ENCODE peak calls at places on chromosomes 2 and 18, in four cellular contexts. X, G, A and M are unnamed samples.

GRCh38 chr2:121285077-121285449 is at the start of gene TFCP2L1:
- DNase-seq in X (no peak), G (peak; percentile 30), A (no peak), M (no peak)

GRCh38 chr18:44824884-44825283 is 144.2 kb downstream of the SETBP1 start:
- DNase-seq in X (no peak), G (no peak), A (no peak), M (no peak)

GRCh38 chr2:207135801-207136457 is 29.8 kb downstream of the KLF7 start:
- DNase-seq in X (no peak), G (no peak), A (no peak), M (no peak)

GRCh38 chr2:121161272-121161671 is 123.7 kb downstream of the TFCP2L1 start:
- DNase-seq in X (no peak), G (no peak), A (no peak), M (no peak)

GRCh38 chr2:239534581-239535412 is 134.0 kb upstream of the HDAC4 start:
- DNase-seq in X (no peak), G (no peak), A (no peak), M (no peak)

GRCh38 chr2:121529439-121530209 is 1.1 kb upstream of the RNU4ATAC start:
- DNase-seq in X (no peak), G (peak; percentile 65), A (peak; percentile 30), M (peak; percentile 61)

GRCh38 chr2:107062599-107063196 is 176.7 kb upstream of the ST6GAL2 start:
- DNase-seq in X (no peak), G (no peak), A (no peak), M (no peak)

GRCh38 chr18:46338213-46338612 is 234.0 kb downstream of the HAUS1 start:
- DNase-seq in X (no peak), G (no peak), A (no peak), M (peak; percentile 23)

GRCh38 chr2:114231921-114232320 is 210.5 kb upstream of the DPP10 start:
- DNase-seq in X (no peak), G (no peak), A (no peak), M (no peak)

GRCh38 chr2:198314559-198315153 is 510.3 kb downstream of the PLCL1 start:
- DNase-seq in X (peak; percentile 55), G (no peak), A (no peak), M (no peak)

GRCh38 chr2:239298126-239298804 is 102.6 kb downstream of the HDAC4 start:
- DNase-seq in X (no peak), G (no peak), A (no peak), M (no peak)

GRCh38 chr2:111667542-111668273 is 216.3 kb downstream of the ANAPC1 start:
- DNase-seq in X (no peak), G (peak; percentile 25), A (no peak), M (no peak)

GRCh38 chr2:38602136-38602731 is 494 bp downstream of the HNRNPLL start:
- DNase-seq in X (no peak), G (peak; percentile 57), A (no peak), M (no peak)

GRCh38 chr2:54638103-54638502 is 85.4 kb upstream of the EML6 start:
- DNase-seq in X (peak; percentile 57), G (no peak), A (no peak), M (no peak)

GRCh38 chr2:44392338-44392943 is 30.7 kb downstream of the CAMKMT start:
- DNase-seq in X (peak; percentile 45), G (peak; percentile 50), A (peak; percentile 22), M (peak; percentile 59)

GRCh38 chr2:10448646-10449480 is 736 bp upstream of the ODC1 start:
- DNase-seq in X (peak; percentile 98), G (peak; percentile 92), A (no peak), M (peak; percentile 87)

GRCh38 chr2:231928901-231929725 is 2.9 kb upstream of the NPPC start:
- DNase-seq in X (no peak), G (no peak), A (no peak), M (no peak)

GRCh38 chr2:20469595-20469994 is 22.7 kb downstream of the RHOB start:
- DNase-seq in X (no peak), G (no peak), A (no peak), M (no peak)

GRCh38 chr2:42048318-42049251 is 764 bp downstream of the PKDCC start:
- DNase-seq in X (no peak), G (peak; percentile 39), A (no peak), M (no peak)

GRCh38 chr2:174788291-174788929 is 24.1 kb upstream of the CHRNA1 start:
- DNase-seq in X (no peak), G (no peak), A (no peak), M (no peak)

GRCh38 chr18:79248495-79249078 is 147.1 kb upstream of the NFATC1 start:
- DNase-seq in X (no peak), G (no peak), A (no peak), M (no peak)

GRCh38 chr2:238338710-238339394 is 18.5 kb downstream of the TRAF3IP1 start:
- DNase-seq in X (no peak), G (no peak), A (no peak), M (no peak)

GRCh38 chr2:20182241-20182931 is 42.5 kb downstream of the SDC1 start:
- DNase-seq in X (no peak), G (no peak), A (no peak), M (no peak)

GRCh38 chr18:51235011-51235789 is 37.7 kb upstream of the MEX3C start:
- DNase-seq in X (peak; percentile 35), G (no peak), A (no peak), M (no peak)

GRCh38 chr18:49400398-49401072 is 59.9 kb downstream of the DYM start:
- DNase-seq in X (no peak), G (no peak), A (no peak), M (no peak)

GRCh38 chr2:37566517-37566961 is 104.9 kb downstream of the CDC42EP3 start:
- DNase-seq in X (no peak), G (no peak), A (no peak), M (no peak)

GRCh38 chr2:185012643-185013042 is 414.3 kb downstream of the ZNF804A start:
- DNase-seq in X (no peak), G (no peak), A (no peak), M (no peak)

DNA sequence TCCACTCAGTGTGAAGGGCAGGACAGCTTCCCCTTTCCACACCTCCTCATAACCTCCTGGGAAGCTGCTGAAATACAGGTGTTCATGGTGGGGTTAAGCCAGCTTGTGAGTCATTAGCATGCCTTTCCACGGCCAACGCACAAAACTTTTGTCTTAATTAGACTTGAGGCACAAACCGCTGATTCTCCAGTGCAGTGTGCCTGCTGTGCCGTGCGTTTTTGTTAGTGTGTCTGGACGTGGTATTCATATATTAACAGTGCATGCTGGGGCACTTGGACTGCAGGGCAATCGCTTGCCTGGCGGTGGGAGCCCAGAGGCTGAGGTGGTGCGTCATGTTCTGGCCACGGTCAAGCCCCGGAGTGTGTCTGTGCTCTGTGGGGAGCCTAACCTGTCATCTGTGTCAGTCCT is 156.2 kb downstream of the SH3RF3 start:
- DNase-seq in X (no peak), G (no peak), A (no peak), M (no peak)
- TF ChIP-seq CTCF in X (no peak), G (no peak), A (no peak), M (no peak)

GRCh38 chr18:39795350-39795749 is 2159.7 kb upstream of the PIK3C3 start:
- DNase-seq in X (no peak), G (no peak), A (no peak), M (no peak)
- TF ChIP-seq CTCF in X (no peak), G (no peak), A (no peak), M (no peak)

GRCh38 chr2:219736196-219736595 is 108.8 kb downstream of the SLC4A3 start:
- DNase-seq in X (peak; percentile 35), G (peak; percentile 47), A (no peak), M (peak; percentile 63)

GRCh38 chr2:219739866-219740440 is 112.5 kb downstream of the SLC4A3 start:
- DNase-seq in X (no peak), G (no peak), A (no peak), M (no peak)

GRCh38 chr2:219733746-219734145 is 106.3 kb downstream of the SLC4A3 start:
- DNase-seq in X (no peak), G (no peak), A (no peak), M (no peak)

GRCh38 chr2:219739061-219739460 is 111.6 kb downstream of the SLC4A3 start:
- DNase-seq in X (no peak), G (no peak), A (no peak), M (no peak)

DNA sequence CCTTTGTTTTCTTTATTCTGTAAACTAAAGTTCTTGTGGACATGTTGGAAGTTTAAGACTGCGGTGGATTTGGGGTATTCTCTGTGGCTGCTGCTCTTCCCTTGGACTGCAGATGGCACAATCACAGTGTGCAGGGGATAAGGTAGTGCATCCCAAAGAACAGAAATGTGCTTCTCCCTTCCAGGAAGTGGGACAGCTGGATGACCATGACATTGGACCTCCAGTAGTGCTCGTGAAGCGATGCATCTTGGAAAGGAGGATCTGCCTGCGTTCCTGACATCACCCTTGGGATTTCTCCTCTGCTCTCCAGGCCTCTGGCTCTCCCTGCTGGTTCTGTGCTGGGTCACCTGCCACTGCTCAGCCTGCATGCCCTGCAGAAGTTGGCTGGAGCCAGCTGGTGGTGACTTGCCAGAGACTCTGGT is 109.9 kb downstream of the SLC4A3 start:
- DNase-seq in X (no peak), G (peak; percentile 10), A (no peak), M (no peak)
- TF ChIP-seq CTCF in X (no peak), G (no peak), A (no peak), M (peak; percentile 58)

DNA sequence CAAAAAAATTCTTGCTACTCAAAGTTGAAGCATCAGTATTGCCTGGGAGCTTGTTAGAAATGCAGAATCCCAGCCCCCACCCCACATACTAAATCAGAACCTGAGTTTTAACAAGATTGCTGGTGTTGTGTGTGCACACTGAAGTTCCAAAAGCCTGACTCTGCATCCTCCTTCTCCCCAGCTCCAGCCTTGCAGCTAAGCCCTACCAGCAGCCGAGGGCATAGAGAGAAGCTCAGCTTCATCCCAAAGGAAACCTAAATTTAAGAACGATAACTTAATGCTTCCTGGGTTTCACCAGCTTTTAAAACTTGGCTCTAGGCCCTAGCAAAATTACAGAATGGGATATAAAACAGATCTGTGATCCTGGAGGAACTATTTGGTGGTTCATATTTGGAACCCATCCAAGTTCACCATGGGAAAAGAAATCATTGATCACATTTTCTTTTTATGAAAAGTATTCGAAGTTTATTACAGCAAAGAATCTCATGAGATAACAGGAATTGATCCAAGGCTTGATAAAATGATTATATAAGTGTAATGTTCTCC is 11.1 kb downstream of the SMYD1 start:
- DNase-seq in X (no peak), G (no peak), A (no peak), M (no peak)
- TF ChIP-seq CTCF in X (no peak), G (no peak), A (no peak), M (no peak)

DNA sequence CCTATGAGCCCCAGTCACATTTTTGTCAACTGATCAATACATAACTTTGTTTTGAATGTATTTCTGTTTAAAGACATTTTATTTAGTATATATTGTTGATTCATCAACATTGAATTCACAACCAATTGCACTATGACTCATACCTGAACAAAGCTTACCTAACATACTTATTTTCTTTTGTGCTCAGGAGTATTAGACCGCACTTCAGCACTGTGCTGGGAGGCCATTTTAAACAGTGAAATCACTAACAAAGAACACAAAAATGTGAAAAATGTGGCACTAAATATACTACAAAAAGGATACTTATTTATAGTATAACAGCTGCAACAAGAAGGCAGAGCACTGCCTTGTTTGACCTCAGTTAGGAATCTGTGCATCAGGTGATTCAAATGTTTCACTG is 12.4 kb upstream of the IFIH1 start:
- DNase-seq in X (no peak), G (no peak), A (no peak), M (no peak)
- TF ChIP-seq CTCF in X (no peak), G (no peak), A (no peak), M (no peak)

GRCh38 chr2:115910270-115910669 is 1467.8 kb downstream of the DPP10 start:
- DNase-seq in X (no peak), G (peak; percentile 17), A (no peak), M (peak; percentile 1)
- TF ChIP-seq CTCF in X (no peak), G (peak; percentile 63), A (no peak), M (peak; percentile 58)

GRCh38 chr2:127355407-127356008 is 32.3 kb downstream of the MAP3K2 start:
- DNase-seq in X (peak; percentile 42), G (peak; percentile 13), A (no peak), M (no peak)
- TF ChIP-seq CTCF in X (peak; percentile 68), G (peak; percentile 73), A (peak; percentile 33), M (peak; percentile 66)